ENCODE peak calls at places on chromosomes 7 and 10, in ten cellular contexts. E is SK-N-DZ, F is C1 segment of cervical spinal cord, I is cardiac fibroblast, H is fibroblast of the aortic adventitia, Y is Calu3, G is NCI-H1092, Q is SHP77, B is T-cell, Z is iris pigment epithelial cell. R is an unnamed sample.
A peak's percentile ranks its signal among the peaks of the same experiment; 100 is the strongest.

GRCh38 chr7:77242535-77242934 is 42.9 kb upstream of the FGL2 start:
- DNase-seq in E (no peak), F (no peak), I (no peak), H (no peak), Y (no peak), G (no peak), Q (no peak), B (no peak), Z (no peak), R (no peak)

GRCh38 chr7:158280467-158281154 is 307.0 kb downstream of the PTPRN2 start:
- DNase-seq in E (no peak), F (no peak), I (no peak), H (no peak), Y (no peak), G (no peak), Q (no peak), B (no peak), Z (no peak), R (no peak)

GRCh38 chr10:103653581-103654020 is 160.1 kb downstream of the NEURL1 start:
- DNase-seq in E (no peak), F (no peak), I (no peak), H (no peak), Y (no peak), G (peak; percentile 49), Q (peak; percentile 78), B (no peak), Z (no peak), R (peak; percentile 91)

GRCh38 chr10:103181244-103181643 is 11.8 kb downstream of the NT5C2 start:
- DNase-seq in E (no peak), F (no peak), I (no peak), H (no peak), Y (no peak), G (no peak), Q (no peak), B (no peak), Z (no peak), R (peak; percentile 19)

GRCh38 chr10:97798958-97799565 is 27.3 kb upstream of the SFRP5 start:
- DNase-seq in E (no peak), F (no peak), I (no peak), H (no peak), Y (no peak), G (no peak), Q (no peak), B (no peak), Z (no peak), R (no peak)

GRCh38 chr10:124611738-124612137 is 132.4 kb downstream of the FAM53B start:
- DNase-seq in E (no peak), F (no peak), I (no peak), H (no peak), Y (no peak), G (no peak), Q (no peak), B (peak; percentile 60), Z (no peak), R (no peak)

GRCh38 chr7:79506481-79506880 is 53.0 kb upstream of the MAGI2 start:
- DNase-seq in E (no peak), F (no peak), I (peak; percentile 57), H (peak; percentile 63), Y (no peak), G (no peak), Q (no peak), B (no peak), Z (peak; percentile 80), R (no peak)

GRCh38 chr7:30023524-30023923 is 3.0 kb downstream of the FKBP14 start:
- DNase-seq in E (no peak), F (no peak), I (no peak), H (no peak), Y (no peak), G (no peak), Q (no peak), B (no peak), Z (no peak), R (no peak)

GRCh38 chr10:6347391-6347951 is 144.7 kb downstream of the PFKFB3 start:
- DNase-seq in E (no peak), F (no peak), I (no peak), H (no peak), Y (no peak), G (no peak), Q (no peak), B (peak; percentile 70), Z (no peak), R (no peak)

GRCh38 chr7:74026406-74027123 is 1.4 kb upstream of the ELN start:
- DNase-seq in E (peak; percentile 66), F (peak; percentile 75), I (peak; percentile 60), H (peak; percentile 75), Y (peak; percentile 70), G (peak; percentile 54), Q (peak; percentile 24), B (peak; percentile 46), Z (peak; percentile 42), R (peak; percentile 83)

GRCh38 chr10:119197921-119198320 is 9.4 kb upstream of the GRK5 start:
- DNase-seq in E (no peak), F (no peak), I (peak; percentile 71), H (peak; percentile 60), Y (no peak), G (no peak), Q (no peak), B (no peak), Z (peak; percentile 76), R (no peak)

GRCh38 chr7:40996330-40996729 is 706.6 kb downstream of the INHBA start:
- DNase-seq in E (no peak), F (no peak), I (no peak), H (peak; percentile 65), Y (no peak), G (no peak), Q (no peak), B (no peak), Z (no peak), R (no peak)

GRCh38 chr7:3974329-3974728 is 673.3 kb downstream of the SDK1 start:
- DNase-seq in E (no peak), F (no peak), I (no peak), H (no peak), Y (no peak), G (no peak), Q (no peak), B (no peak), Z (no peak), R (no peak)

GRCh38 chr7:117489911-117490310 is 10.1 kb downstream of the CFTR start:
- DNase-seq in E (no peak), F (no peak), I (no peak), H (no peak), Y (no peak), G (no peak), Q (no peak), B (no peak), Z (no peak), R (peak; percentile 54)

GRCh38 chr10:112981553-112981952 is 31.5 kb downstream of the TCF7L2 start:
- DNase-seq in E (peak; percentile 75), F (no peak), I (no peak), H (no peak), Y (no peak), G (no peak), Q (no peak), B (no peak), Z (no peak), R (no peak)

GRCh38 chr7:108138911-108139310 is 8.8 kb upstream of the LAMB4 start:
- DNase-seq in E (no peak), F (no peak), I (no peak), H (peak; percentile 47), Y (no peak), G (no peak), Q (no peak), B (no peak), Z (no peak), R (no peak)

GRCh38 chr7:2072042-2072441 is 160.7 kb downstream of the MAD1L1 start:
- DNase-seq in E (no peak), F (no peak), I (no peak), H (no peak), Y (no peak), G (no peak), Q (no peak), B (no peak), Z (no peak), R (no peak)

GRCh38 chr7:134997214-134997885 is 11.0 kb downstream of the AGBL3 start:
- DNase-seq in E (no peak), F (no peak), I (no peak), H (no peak), Y (no peak), G (no peak), Q (no peak), B (no peak), Z (no peak), R (no peak)

GRCh38 chr7:67045496-67045995 is 48.9 kb downstream of the TYW1 start:
- DNase-seq in E (no peak), F (no peak), I (no peak), H (no peak), Y (no peak), G (no peak), Q (no peak), B (no peak), Z (no peak), R (no peak)

GRCh38 chr7:98881561-98882315 is 3.4 kb downstream of the TRRAP start:
- DNase-seq in E (no peak), F (no peak), I (no peak), H (no peak), Y (no peak), G (no peak), Q (no peak), B (no peak), Z (no peak), R (no peak)

GRCh38 chr7:131502810-131503545 is 53.5 kb downstream of the PODXL start:
- DNase-seq in E (no peak), F (peak; percentile 28), I (peak; percentile 70), H (peak; percentile 32), Y (no peak), G (no peak), Q (peak; percentile 70), B (no peak), Z (peak; percentile 68), R (no peak)

GRCh38 chr7:158595068-158595467 is 7.4 kb upstream of the PTPRN2 start:
- DNase-seq in E (peak; percentile 46), F (no peak), I (peak; percentile 11), H (peak; percentile 28), Y (no peak), G (no peak), Q (no peak), B (no peak), Z (peak; percentile 68), R (no peak)

GRCh38 chr10:86553213-86553612 is 31.6 kb upstream of the WAPL start:
- DNase-seq in E (no peak), F (no peak), I (no peak), H (no peak), Y (no peak), G (no peak), Q (no peak), B (no peak), Z (no peak), R (no peak)

GRCh38 chr7:73988197-73988596 is 39.8 kb upstream of the ELN start:
- DNase-seq in E (no peak), F (peak; percentile 51), I (peak; percentile 57), H (no peak), Y (peak; percentile 55), G (no peak), Q (no peak), B (no peak), Z (no peak), R (no peak)

GRCh38 chr7:107147464-107148214 is 21.2 kb upstream of the HBP1 start:
- DNase-seq in E (no peak), F (peak; percentile 6), I (peak; percentile 69), H (peak; percentile 62), Y (peak; percentile 30), G (no peak), Q (peak; percentile 17), B (peak; percentile 41), Z (peak; percentile 55), R (no peak)

GRCh38 chr10:70461397-70462348 is 16.9 kb upstream of the PALD1 start:
- DNase-seq in E (peak; percentile 65), F (peak; percentile 12), I (peak; percentile 63), H (peak; percentile 60), Y (peak; percentile 68), G (no peak), Q (no peak), B (no peak), Z (peak; percentile 54), R (peak; percentile 52)

GRCh38 chr10:88926484-88927249 is 25.9 kb downstream of the ACTA2 start:
- DNase-seq in E (no peak), F (no peak), I (peak; percentile 94), H (peak; percentile 97), Y (no peak), G (no peak), Q (no peak), B (no peak), Z (peak; percentile 98), R (no peak)

GRCh38 chr10:22505923-22506685 is 160.8 kb downstream of the SPAG6 start:
- DNase-seq in E (no peak), F (no peak), I (no peak), H (no peak), Y (no peak), G (no peak), Q (no peak), B (peak; percentile 43), Z (no peak), R (peak; percentile 51)